ENCODE peak calls at places on chromosomes 6 and 20, in seven cellular contexts. R is left lobe of liver; E is NCI-H460; X is nephron progenitor cell; L is activated CD8-positive, alpha-beta memory T cell treated with anti-CD3 and anti-CD28 coated beads for 48 hours; O is transverse colon; B is stimulated activated CD4-positive, alpha-beta T cell treated with anti-CD3 and anti-CD28 coated beads, Interleukin-15, amount 100 ng/mL, for 24 hours. U is an unnamed sample.

GRCh38 chr6:42021847-42022754 is 28.2 kb upstream of the TAF8 start:
- DNase-seq in R (no peak), E (no peak), X (no peak), L (no peak), O (no peak), B (peak), U (no peak)

GRCh38 chr20:62553838-62554161 is 78.0 kb upstream of the GATA5 start:
- DNase-seq in R (no peak), E (no peak), X (no peak), L (no peak), O (no peak), B (no peak), U (no peak)

GRCh38 chr6:144581807-144582537 is 296.8 kb downstream of the UTRN start:
- DNase-seq in R (no peak), E (no peak), X (peak), L (no peak), O (no peak), B (no peak), U (no peak)

GRCh38 chr6:136684483-136684882 is 107.8 kb downstream of the MAP3K5 start:
- DNase-seq in R (no peak), E (no peak), X (no peak), L (no peak), O (no peak), B (no peak), U (no peak)

GRCh38 chr20:32544260-32544722 is 40.8 kb downstream of the NOL4L start:
- DNase-seq in R (no peak), E (no peak), X (no peak), L (no peak), O (no peak), B (no peak), U (no peak)

GRCh38 chr20:8744228-8744844 is 324.6 kb upstream of the PLCB4 start:
- DNase-seq in R (no peak), E (no peak), X (no peak), L (no peak), O (no peak), B (no peak), U (no peak)

GRCh38 chr6:133241088-133241900 is at the start of gene EYA4:
- DNase-seq in R (no peak), E (no peak), X (peak), L (no peak), O (no peak), B (peak), U (no peak)

GRCh38 chr6:156154896-156155295 is 622.3 kb upstream of the ARID1B start:
- DNase-seq in R (no peak), E (no peak), X (no peak), L (no peak), O (no peak), B (peak), U (no peak)

GRCh38 chr20:54189630-54190029 is 15.8 kb upstream of the CYP24A1 start:
- DNase-seq in R (no peak), E (no peak), X (no peak), L (no peak), O (no peak), B (no peak), U (no peak)

GRCh38 chr6:169791721-169792131 is 40.3 kb downstream of the ERMARD start:
- DNase-seq in R (peak), E (no peak), X (no peak), L (no peak), O (no peak), B (no peak), U (no peak)

GRCh38 chr20:13535627-13536026 is 103.1 kb downstream of the TASP1 start:
- DNase-seq in R (no peak), E (no peak), X (no peak), L (no peak), O (no peak), B (no peak), U (no peak)

GRCh38 chr6:132130530-132131298 is 179.5 kb upstream of the CCN2 start:
- DNase-seq in R (no peak), E (no peak), X (no peak), L (no peak), O (peak), B (no peak), U (no peak)

GRCh38 chr6:155349129-155349528 is 34.8 kb upstream of the TFB1M start:
- DNase-seq in R (no peak), E (no peak), X (no peak), L (no peak), O (no peak), B (no peak), U (no peak)

GRCh38 chr6:7119272-7119801 is 11.6 kb downstream of the RREB1 start:
- DNase-seq in R (no peak), E (no peak), X (no peak), L (no peak), O (no peak), B (no peak), U (no peak)

GRCh38 chr6:83378621-83379388 is 52.0 kb downstream of the ME1 start:
- DNase-seq in R (no peak), E (no peak), X (no peak), L (no peak), O (no peak), B (no peak), U (no peak)

GRCh38 chr6:30646450-30647038 is 389 bp upstream of the C6orf136 start:
- DNase-seq in R (peak), E (no peak), X (peak), L (no peak), O (peak), B (peak), U (no peak)

GRCh38 chr6:7239590-7239948 is 73.4 kb downstream of the SSR1 start:
- DNase-seq in R (no peak), E (no peak), X (no peak), L (no peak), O (no peak), B (no peak), U (no peak)

GRCh38 chr20:62143976-62144825 is 632 bp downstream of the SS18L1 start:
- DNase-seq in R (peak), E (peak), X (peak), L (no peak), O (peak), B (peak), U (peak)

GRCh38 chr6:56758120-56758519 is 115.4 kb upstream of the DST start:
- DNase-seq in R (no peak), E (no peak), X (no peak), L (no peak), O (no peak), B (no peak), U (no peak)

GRCh38 chr20:23100021-23100753 is 14.1 kb upstream of the CD93 start:
- DNase-seq in R (no peak), E (no peak), X (no peak), L (no peak), O (no peak), B (no peak), U (no peak)

GRCh38 chr6:37057678-37058077 is 52.2 kb downstream of the FGD2 start:
- DNase-seq in R (no peak), E (no peak), X (no peak), L (no peak), O (no peak), B (no peak), U (no peak)

GRCh38 chr6:167538746-167539145 is 213.9 kb downstream of the TTLL2 start:
- DNase-seq in R (no peak), E (no peak), X (no peak), L (no peak), O (no peak), B (no peak), U (no peak)

GRCh38 chr6:158058156-158058723 is 76.6 kb downstream of the SYNJ2 start:
- DNase-seq in R (no peak), E (no peak), X (no peak), L (no peak), O (no peak), B (no peak), U (no peak)

GRCh38 chr20:3046677-3047462 is 1.0 kb downstream of the MRPS26 start:
- DNase-seq in R (no peak), E (no peak), X (no peak), L (no peak), O (no peak), B (no peak), U (peak)